ENCODE peak calls at places on chromosomes 11 and 22, in six cellular contexts. K is PC-3, S is IMR-90, N is left lung, I is spleen, M is lower lobe of right lung. H is an unnamed sample.

GRCh38 chr11:119793335-119793984 is 64.5 kb upstream of the NECTIN1 start:
- DNase-seq in N (no peak), M (no peak), I (peak; percentile 55), S (no peak), K (no peak), H (no peak)

GRCh38 chr11:120088056-120088455 is 49.9 kb downstream of the TRIM29 start:
- DNase-seq in S (no peak), K (no peak), M (no peak), I (no peak), N (no peak), H (no peak)

GRCh38 chr11:70029831-70030811 is 48.0 kb upstream of the ANO1 start:
- DNase-seq in K (no peak), I (peak; percentile 40), M (no peak), S (no peak), N (no peak), H (no peak)

GRCh38 chr11:77093987-77094840 is 8.4 kb upstream of the OMP start:
- DNase-seq in S (no peak), K (no peak), I (peak; percentile 58), N (no peak), M (peak; percentile 18), H (no peak)

GRCh38 chr11:90310210-90310609 is 87.4 kb upstream of the CHORDC1 start:
- DNase-seq in K (no peak), S (no peak), M (no peak), N (no peak), I (no peak), H (no peak)

GRCh38 chr11:18727499-18728236 is 1.7 kb upstream of the IGSF22 start:
- DNase-seq in K (peak; percentile 63), M (no peak), S (peak; percentile 16), I (no peak), N (no peak), H (no peak)

GRCh38 chr11:96317985-96318384 is 25.0 kb downstream of the MAML2 start:
- DNase-seq in M (no peak), I (no peak), N (no peak), S (no peak), K (no peak), H (no peak)

GRCh38 chr11:17730608-17731462 is 3.7 kb upstream of the KCNC1 start:
- DNase-seq in S (peak; percentile 66), K (peak; percentile 91), M (peak; percentile 72), I (peak; percentile 84), N (peak; percentile 70), H (peak; percentile 33)

GRCh38 chr11:9688716-9689511 is 25.0 kb downstream of the SWAP70 start:
- DNase-seq in I (no peak), M (no peak), N (no peak), K (peak; percentile 49), S (peak; percentile 81), H (peak; percentile 39)

GRCh38 chr11:94705419-94705818 is 62.7 kb upstream of the AMOTL1 start:
- DNase-seq in N (no peak), S (no peak), K (no peak), I (no peak), M (no peak), H (no peak)

GRCh38 chr11:130645164-130645859 is 196.9 kb downstream of the ADAMTS15 start:
- DNase-seq in N (no peak), S (no peak), I (no peak), M (no peak), K (no peak), H (no peak)

GRCh38 chr11:130379276-130379675 is 49.1 kb downstream of the ADAMTS8 start:
- DNase-seq in I (no peak), S (no peak), K (no peak), N (no peak), M (no peak), H (no peak)

GRCh38 chr22:30261134-30261533 is 5.5 kb downstream of the OSM start:
- DNase-seq in K (no peak), N (no peak), I (peak; percentile 85), S (no peak), M (no peak), H (no peak)

GRCh38 chr22:36288571-36289405 is 35.9 kb downstream of the APOL1 start:
- DNase-seq in S (no peak), N (peak; percentile 29), M (peak; percentile 49), K (no peak), I (peak; percentile 72), H (no peak)

GRCh38 chr22:29751669-29752068 is 15.1 kb downstream of the ZMAT5 start:
- DNase-seq in S (no peak), K (no peak), I (no peak), M (no peak), N (no peak), H (no peak)

GRCh38 chr11:61768376-61769076 is 16.1 kb downstream of the MYRF start:
- DNase-seq in I (no peak), K (no peak), M (no peak), S (no peak), N (no peak), H (no peak)

GRCh38 chr11:10669258-10670033 is 24.1 kb downstream of the IRAG1 start:
- DNase-seq in N (no peak), K (peak; percentile 40), M (no peak), S (peak; percentile 76), I (no peak), H (no peak)

GRCh38 chr22:19596680-19597398 is 72.6 kb upstream of the CLDN5 start:
- DNase-seq in N (no peak), S (no peak), K (no peak), M (no peak), I (peak; percentile 74), H (no peak)

GRCh38 chr11:16157327-16157726 is 199.0 kb downstream of the SOX6 start:
- DNase-seq in I (no peak), M (no peak), N (no peak), K (no peak), S (no peak), H (no peak)

GRCh38 chr11:117917591-117917990 is 11.6 kb downstream of the TMPRSS13 start:
- DNase-seq in N (no peak), K (no peak), S (no peak), M (no peak), I (peak; percentile 27), H (no peak)

GRCh38 chr11:33060271-33060670 is 20.9 kb downstream of the TCP11L1 start:
- DNase-seq in I (no peak), N (no peak), S (no peak), M (no peak), K (no peak), H (no peak)

GRCh38 chr11:33319965-33320813 is 63.0 kb downstream of the HIPK3 start:
- DNase-seq in S (no peak), K (no peak), M (no peak), I (no peak), N (no peak), H (no peak)

GRCh38 chr11:8258289-8258688 is 5.4 kb downstream of the LMO1 start:
- DNase-seq in I (peak; percentile 58), N (no peak), K (no peak), M (peak; percentile 41), S (no peak), H (no peak)

GRCh38 chr22:41360126-41360525 is 21.6 kb upstream of the TEF start:
- DNase-seq in M (no peak), I (no peak), S (no peak), N (no peak), K (no peak), H (no peak)

GRCh38 chr22:49523374-49524008 is 304.2 kb downstream of the BRD1 start:
- DNase-seq in I (no peak), S (no peak), K (no peak), M (no peak), N (no peak), H (no peak)

GRCh38 chr22:49525366-49525765 is 302.3 kb downstream of the BRD1 start:
- DNase-seq in M (no peak), S (no peak), K (no peak), I (no peak), N (peak; percentile 22), H (no peak)

GRCh38 chr22:49522582-49523373 is 304.9 kb downstream of the BRD1 start:
- DNase-seq in M (no peak), S (no peak), I (peak; percentile 58), N (no peak), K (peak; percentile 27), H (no peak)

GRCh38 chr22:49525776-49526535 is 301.7 kb downstream of the BRD1 start:
- DNase-seq in M (no peak), I (peak; percentile 78), K (no peak), S (no peak), N (no peak), H (no peak)

GRCh38 chr22:49524362-49524761 is 303.3 kb downstream of the BRD1 start:
- DNase-seq in I (no peak), S (no peak), K (no peak), M (no peak), N (no peak), H (no peak)
- H3K9me3 ChIP-seq in I (peaks cover 5% of the 10 kb centered on the region), S (peaks cover 55% of the 10 kb centered on the region), K (no peaks in the 10 kb centered on the region), M (no peaks in the 10 kb centered on the region), N (no peaks in the 10 kb centered on the region), H (peaks cover 78% of the 10 kb centered on the region)

DNA sequence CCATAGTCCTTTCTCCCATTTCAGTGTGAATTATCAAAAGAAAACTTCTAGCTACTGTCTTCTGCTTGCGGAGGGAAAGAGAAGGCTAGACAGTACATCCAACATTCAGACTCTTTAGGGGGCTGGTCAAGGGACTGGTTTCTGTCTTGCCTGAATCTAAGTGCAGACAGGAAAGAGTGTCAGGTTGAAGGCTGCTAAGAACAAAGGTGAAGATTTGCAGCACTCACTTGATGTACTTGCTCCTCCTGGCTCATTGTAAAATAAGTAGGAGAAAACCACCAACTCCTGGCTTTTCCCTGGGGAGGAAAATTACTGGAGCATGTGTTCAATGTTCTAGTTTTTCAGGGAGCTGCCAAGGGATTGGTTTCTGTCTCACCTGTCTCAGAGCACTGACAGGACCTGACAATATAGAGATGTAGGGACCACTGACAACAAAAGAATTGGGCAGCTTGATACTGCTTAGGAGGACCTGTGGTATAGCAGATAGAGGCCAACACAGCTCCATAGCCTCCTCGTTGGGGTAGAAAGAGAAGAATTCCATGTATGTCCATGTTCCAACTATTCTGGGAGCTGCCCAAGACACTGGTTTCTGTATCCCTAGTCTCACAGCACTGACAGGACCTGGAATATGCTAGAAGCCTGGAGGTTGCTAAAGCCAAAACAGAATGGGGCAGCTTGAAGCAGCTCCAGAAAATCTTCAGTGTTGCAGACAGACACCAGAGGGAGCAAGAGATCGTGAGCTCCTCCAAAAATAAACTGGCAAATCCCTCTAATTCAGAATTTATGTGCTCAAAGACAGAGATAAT is 39.7 kb upstream of the MMP12 start:
- DNase-seq in M (no peak), S (peak; percentile 56), K (peak; percentile 76), N (no peak), I (no peak), H (peak; percentile 15)
- TF ChIP-seq CTCF in M (peak; percentile 61), S (peak; percentile 68), K (peak; percentile 93), N (peak; percentile 36), I (peak; percentile 38), H (peak; percentile 85)

GRCh38 chr11:74871037-74871436 is 77.9 kb downstream of the XRRA1 start:
- DNase-seq in I (no peak), M (no peak), S (no peak), N (no peak), K (no peak), H (no peak)
- H3K4me3 ChIP-seq in I (no peak overlapping the region), M (no peak overlapping the region), S (no peak overlapping the region), N (no peak overlapping the region), K (no peak overlapping the region), H (no peak overlapping the region)

GRCh38 chr11:114615448-114616361 is 20.1 kb upstream of the NXPE4 start:
- DNase-seq in N (no peak), I (no peak), M (no peak), S (no peak), K (peak; percentile 1), H (no peak)
- H3K9me3 ChIP-seq in N (peaks cover 70% of the 10 kb centered on the region), I (peaks cover 34% of the 10 kb centered on the region), M (no peaks in the 10 kb centered on the region), S (no peaks in the 10 kb centered on the region), K (peaks cover 21% of the 10 kb centered on the region), H (no peaks in the 10 kb centered on the region)